ENCODE peak calls at places on chromosomes 1 and 21, in nine cellular contexts. H, Q, B, P, E, V, L, U and T are unnamed samples.

GRCh38 chr1:54356680-54357147 is 49.5 kb downstream of the SSBP3 start:
- DNase-seq in V (no peak), H (no peak), E (no peak), U (no peak), P (no peak), L (peak; percentile 20), B (no peak), Q (peak; percentile 12), T (no peak)

GRCh38 chr1:188249813-188250212 is 1421.1 kb downstream of the PLA2G4A start:
- DNase-seq in B (no peak), U (no peak), L (no peak), P (no peak), H (no peak), Q (no peak), E (no peak), V (no peak), T (no peak)

GRCh38 chr1:19809044-19809750 is 5.9 kb downstream of the RNF186 start:
- DNase-seq in B (no peak), V (no peak), L (no peak), H (no peak), E (no peak), P (no peak), U (peak; percentile 34), Q (no peak), T (no peak)

GRCh38 chr1:13956386-13956785 is 256.4 kb downstream of the PRDM2 start:
- DNase-seq in H (no peak), E (no peak), Q (no peak), B (no peak), V (no peak), P (peak; percentile 29), U (no peak), L (no peak), T (no peak)

GRCh38 chr1:23376890-23377811 is 7.5 kb upstream of the ZNF436 start:
- DNase-seq in E (peak; percentile 90), V (peak; percentile 13), H (no peak), B (no peak), U (peak; percentile 87), L (no peak), Q (no peak), P (peak; percentile 68), T (no peak)

GRCh38 chr21:45992311-45993209 is 11.0 kb downstream of the COL6A1 start:
- DNase-seq in B (peak; percentile 7), P (no peak), Q (no peak), L (no peak), U (peak; percentile 82), H (no peak), V (no peak), E (no peak), T (no peak)

GRCh38 chr1:25685938-25686665 is 69.5 kb downstream of the MAN1C1 start:
- DNase-seq in V (no peak), U (peak; percentile 93), B (no peak), Q (no peak), E (no peak), H (no peak), L (no peak), P (peak; percentile 87), T (no peak)

GRCh38 chr1:196071452-196071851 is 536.8 kb downstream of the KCNT2 start:
- DNase-seq in P (no peak), H (no peak), Q (no peak), B (no peak), V (no peak), U (no peak), L (no peak), E (no peak), T (no peak)

GRCh38 chr21:18142639-18143038 is 102.0 kb upstream of the CHODL start:
- DNase-seq in Q (no peak), P (no peak), L (no peak), H (peak; percentile 4), B (no peak), E (no peak), U (no peak), V (no peak), T (no peak)

GRCh38 chr21:35850029-35850428 is 210.3 kb downstream of the SETD4 start:
- DNase-seq in P (peak; percentile 81), L (no peak), Q (no peak), B (no peak), E (peak; percentile 35), V (no peak), H (no peak), U (no peak), T (no peak)

GRCh38 chr1:22889213-22889827 is 83.3 kb downstream of the LACTBL1 start:
- DNase-seq in U (no peak), B (no peak), L (no peak), V (no peak), H (peak; percentile 13), P (peak; percentile 67), E (peak; percentile 25), Q (no peak), T (no peak)

GRCh38 chr1:114854693-114855320 is at the start of gene SYCP1:
- DNase-seq in H (no peak), P (no peak), U (no peak), V (no peak), E (no peak), B (no peak), L (no peak), Q (no peak), T (no peak)

GRCh38 chr1:228964178-228964819 is 229.0 kb downstream of the RHOU start:
- DNase-seq in V (no peak), P (peak; percentile 97), H (no peak), E (peak; percentile 91), Q (no peak), L (no peak), B (no peak), U (no peak), T (no peak)

GRCh38 chr1:203210988-203211387 is 18.5 kb downstream of the CHIT1 start:
- DNase-seq in Q (no peak), E (no peak), L (no peak), B (no peak), P (no peak), U (no peak), H (no peak), V (no peak), T (no peak)

GRCh38 chr1:224137518-224137917 is 23.6 kb downstream of the FBXO28 start:
- DNase-seq in E (no peak), L (no peak), B (no peak), H (no peak), V (no peak), Q (no peak), U (no peak), P (no peak), T (no peak)

GRCh38 chr1:194975913-194976312 is 1632.3 kb downstream of the KCNT2 start:
- DNase-seq in U (no peak), P (no peak), H (no peak), V (no peak), E (peak; percentile 41), L (no peak), B (no peak), Q (no peak), T (no peak)

GRCh38 chr1:64235133-64235532 is 31.7 kb downstream of the UBE2U start:
- DNase-seq in B (no peak), P (peak; percentile 48), U (no peak), Q (no peak), E (no peak), H (no peak), V (no peak), L (no peak), T (no peak)

GRCh38 chr1:106022312-106022902 is 1034.1 kb upstream of the PRMT6 start:
- DNase-seq in B (no peak), V (no peak), L (no peak), P (peak; percentile 26), E (no peak), U (no peak), H (no peak), Q (no peak), T (no peak)

GRCh38 chr1:91912267-91912666 is 26.3 kb upstream of the TGFBR3 start:
- DNase-seq in U (no peak), V (no peak), B (no peak), H (no peak), L (no peak), P (no peak), Q (no peak), E (no peak), T (no peak)

GRCh38 chr1:96634863-96635262 is 86.7 kb upstream of the PTBP2 start:
- DNase-seq in P (no peak), B (no peak), V (no peak), H (no peak), U (no peak), E (peak; percentile 12), Q (no peak), L (no peak), T (no peak)

GRCh38 chr1:183198463-183198862 is 12.4 kb downstream of the LAMC2 start:
- DNase-seq in L (no peak), H (no peak), V (no peak), B (no peak), Q (no peak), E (peak; percentile 99), U (no peak), P (peak; percentile 74), T (no peak)

GRCh38 chr1:81126989-81127571 is 673.7 kb upstream of the ADGRL2 start:
- DNase-seq in U (no peak), H (no peak), B (no peak), V (no peak), P (no peak), L (no peak), E (peak; percentile 22), Q (no peak), T (no peak)

GRCh38 chr1:47233165-47233564 is 1.1 kb upstream of the TAL1 start:
- DNase-seq in B (no peak), P (no peak), L (no peak), V (no peak), U (no peak), H (no peak), E (no peak), Q (no peak), T (no peak)

GRCh38 chr1:247407180-247407616 is 8.8 kb upstream of the NLRP3 start:
- DNase-seq in U (peak; percentile 91), P (no peak), Q (peak; percentile 55), E (no peak), B (no peak), H (no peak), L (peak; percentile 73), V (peak; percentile 40), T (peak; percentile 14)

GRCh38 chr1:33334081-33334552 is 13.2 kb upstream of the A3GALT2 start:
- DNase-seq in B (no peak), Q (no peak), U (peak; percentile 94), P (peak; percentile 88), L (no peak), E (no peak), H (no peak), V (no peak), T (no peak)

GRCh38 chr1:228267962-228268890 is 60.4 kb downstream of the OBSCN start:
- DNase-seq in H (no peak), E (no peak), V (no peak), L (no peak), Q (no peak), P (no peak), B (no peak), U (peak; percentile 72), T (no peak)

GRCh38 chr1:218460367-218460766 is 115.2 kb downstream of the TGFB2 start:
- DNase-seq in Q (no peak), L (no peak), P (peak; percentile 67), H (no peak), V (peak; percentile 5), B (no peak), E (peak; percentile 84), U (peak; percentile 83), T (no peak)

GRCh38 chr1:228804640-228805413 is 69.5 kb downstream of the RHOU start:
- DNase-seq in H (peak; percentile 23), B (no peak), V (no peak), Q (no peak), U (no peak), E (no peak), L (peak; percentile 91), P (peak; percentile 9), T (no peak)

GRCh38 chr1:8880068-8880676 is 1.7 kb upstream of the ENO1 start:
- DNase-seq in E (peak; percentile 96), V (no peak), H (no peak), L (peak; percentile 86), P (peak; percentile 100), B (no peak), Q (no peak), U (peak; percentile 86), T (no peak)

GRCh38 chr1:33943978-33944377 is 80.1 kb downstream of the HMGB4 start:
- DNase-seq in L (no peak), U (no peak), B (no peak), V (no peak), H (no peak), P (peak; percentile 84), Q (no peak), E (peak; percentile 94), T (no peak)

GRCh38 chr1:154557939-154558609 is 388 bp downstream of the UBE2Q1 start:
- DNase-seq in V (peak; percentile 48), L (peak; percentile 43), P (no peak), Q (no peak), U (peak; percentile 90), B (no peak), H (no peak), E (no peak), T (peak; percentile 18)